ENCODE peak calls at places on chromosomes 7 and 10, in nine cellular contexts. Q is HCT116; C is heart left ventricle; K is sigmoid colon; U is GM12878; A is CD8-positive, alpha-beta T cell; M is epithelial cell of esophagus; X is GM20000; I is lower leg skin. H is an unnamed sample.

GRCh38 chr10:24901686-24902399 is 50.6 kb downstream of the PRTFDC1 start:
- DNase-seq in Q (peak; percentile 92), C (peak; percentile 33), K (no peak), U (peak; percentile 43), A (no peak), M (peak; percentile 93), X (peak; percentile 16), I (no peak), H (no peak)

GRCh38 chr10:70271996-70272924 is 11.5 kb downstream of the NPFFR1 start:
- DNase-seq in Q (no peak), C (peak; percentile 27), K (no peak), U (no peak), A (no peak), M (no peak), X (no peak), I (no peak), H (peak; percentile 73)

GRCh38 chr7:151406051-151406875 is 3.6 kb downstream of the WDR86 start:
- DNase-seq in Q (no peak), C (no peak), K (peak; percentile 53), U (no peak), A (no peak), M (no peak), X (no peak), I (no peak), H (no peak)

GRCh38 chr7:1359681-1360485 is 99.4 kb downstream of the MICALL2 start:
- DNase-seq in Q (no peak), C (no peak), K (peak; percentile 48), U (no peak), A (no peak), M (no peak), X (no peak), I (no peak), H (no peak)

GRCh38 chr10:42941245-42941644 is 135.6 kb upstream of the RET start:
- DNase-seq in Q (no peak), C (no peak), K (peak; percentile 25), U (no peak), A (no peak), M (no peak), X (no peak), I (peak; percentile 56), H (no peak)

GRCh38 chr7:18087687-18088078 is 60.0 kb upstream of the PRPS1L1 start:
- DNase-seq in Q (no peak), C (no peak), K (no peak), U (no peak), A (no peak), M (no peak), X (no peak), I (no peak), H (no peak)

GRCh38 chr7:150307129-150307528 is 16.0 kb upstream of the LRRC61 start:
- DNase-seq in Q (no peak), C (no peak), K (no peak), U (no peak), A (no peak), M (no peak), X (no peak), I (no peak), H (no peak)

GRCh38 chr7:29970158-29970557 is 19.4 kb downstream of the SCRN1 start:
- DNase-seq in Q (no peak), C (no peak), K (no peak), U (no peak), A (no peak), M (peak; percentile 9), X (no peak), I (no peak), H (no peak)

GRCh38 chr7:153457796-153458195 is 594.4 kb upstream of the DPP6 start:
- DNase-seq in Q (no peak), C (no peak), K (no peak), U (no peak), A (no peak), M (no peak), X (no peak), I (no peak), H (no peak)

GRCh38 chr10:4334853-4335252 is 491.2 kb upstream of the AKR1E2 start:
- DNase-seq in Q (no peak), C (no peak), K (no peak), U (no peak), A (no peak), M (no peak), X (no peak), I (no peak), H (no peak)

GRCh38 chr7:27746978-27747377 is 7.0 kb downstream of the TAX1BP1 start:
- DNase-seq in Q (no peak), C (no peak), K (no peak), U (no peak), A (no peak), M (no peak), X (no peak), I (no peak), H (no peak)

GRCh38 chr10:117790621-117791020 is 248.1 kb downstream of the EMX2 start:
- DNase-seq in Q (no peak), C (no peak), K (no peak), U (no peak), A (no peak), M (no peak), X (no peak), I (peak; percentile 20), H (no peak)

GRCh38 chr7:134453526-134453925 is 5.4 kb downstream of the AKR1B1 start:
- DNase-seq in Q (no peak), C (no peak), K (no peak), U (no peak), A (no peak), M (no peak), X (no peak), I (no peak), H (no peak)

GRCh38 chr10:123433539-123433938 is 232.6 kb upstream of the GPR26 start:
- DNase-seq in Q (no peak), C (no peak), K (no peak), U (no peak), A (no peak), M (no peak), X (no peak), I (no peak), H (no peak)

GRCh38 chr10:124637746-124638145 is 106.4 kb downstream of the FAM53B start:
- DNase-seq in Q (no peak), C (no peak), K (no peak), U (no peak), A (no peak), M (no peak), X (no peak), I (no peak), H (no peak)

GRCh38 chr10:124639646-124640045 is 104.5 kb downstream of the FAM53B start:
- DNase-seq in Q (no peak), C (no peak), K (no peak), U (no peak), A (no peak), M (no peak), X (no peak), I (no peak), H (no peak)

GRCh38 chr10:124637091-124637700 is 107.0 kb downstream of the FAM53B start:
- DNase-seq in Q (no peak), C (no peak), K (no peak), U (no peak), A (no peak), M (no peak), X (no peak), I (no peak), H (no peak)

GRCh38 chr10:124639206-124639605 is 105.0 kb downstream of the FAM53B start:
- DNase-seq in Q (no peak), C (no peak), K (no peak), U (no peak), A (no peak), M (no peak), X (no peak), I (no peak), H (no peak)

GRCh38 chr10:124636271-124636993 is 107.7 kb downstream of the FAM53B start:
- DNase-seq in Q (no peak), C (no peak), K (no peak), U (no peak), A (no peak), M (no peak), X (no peak), I (no peak), H (no peak)
- TF ChIP-seq CTCF in Q (peak; percentile 17), C (no peak), K (no peak), U (no peak), A (peak; percentile 48), M (no peak), X (no peak), I (no peak), H (no peak)

GRCh38 chr10:116766241-116767198 is 24.2 kb upstream of the HSPA12A start:
- DNase-seq in Q (no peak), C (no peak), K (peak; percentile 60), U (no peak), A (no peak), M (no peak), X (no peak), I (no peak), H (no peak)
- TF ChIP-seq CTCF in Q (peak; percentile 21), C (no peak), K (no peak), U (no peak), A (no peak), M (no peak), X (no peak), I (no peak), H (no peak)

DNA sequence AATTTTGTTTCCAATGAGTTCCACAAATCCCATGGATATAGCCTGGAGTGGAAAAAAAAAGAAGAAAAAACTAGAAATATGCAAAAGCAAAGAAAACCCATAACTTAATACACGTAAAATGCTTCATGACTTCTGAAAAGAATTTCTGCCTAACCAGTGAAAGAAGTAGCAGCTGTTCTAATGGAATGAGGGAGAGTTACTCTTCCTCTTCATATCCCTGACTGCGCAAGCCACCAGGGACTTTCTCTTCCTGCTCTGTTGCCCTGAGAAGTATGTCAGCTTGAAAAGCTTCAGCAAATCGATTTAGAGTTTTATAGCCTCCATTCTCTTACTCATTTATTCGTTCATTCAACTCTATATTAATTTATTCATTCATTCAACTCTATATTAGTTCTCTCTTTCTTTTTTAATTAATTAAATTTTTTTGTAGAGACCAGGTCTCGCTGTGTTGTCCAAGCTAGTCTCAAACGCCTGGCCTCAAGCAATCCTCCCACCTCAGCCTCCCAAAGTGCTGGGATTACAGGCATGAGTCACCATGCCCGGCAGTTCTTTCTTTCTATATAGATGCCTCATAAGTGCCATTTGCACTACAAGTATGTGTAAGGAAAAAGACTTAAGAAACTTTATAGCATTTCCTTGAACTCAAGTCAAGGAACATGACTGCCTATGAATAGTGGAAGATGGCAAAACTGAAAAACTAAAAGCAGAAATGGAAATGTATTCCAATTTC is 447.4 kb upstream of the NRP1 start:
- DNase-seq in Q (no peak), C (no peak), K (no peak), U (no peak), A (no peak), M (no peak), X (no peak), I (no peak), H (no peak)
- TF ChIP-seq CTCF in Q (no peak), C (no peak), K (no peak), U (no peak), A (no peak), M (no peak), X (no peak), I (no peak), H (no peak)

GRCh38 chr10:110141185-110141584 is 66.2 kb upstream of the MXI1 start:
- DNase-seq in Q (no peak), C (no peak), K (no peak), U (no peak), A (no peak), M (peak; percentile 62), X (no peak), I (no peak), H (no peak)
- TF ChIP-seq CTCF in Q (no peak), C (no peak), K (no peak), U (no peak), A (no peak), M (no peak), X (no peak), I (no peak), H (no peak)

GRCh38 chr7:46360811-46361210 is 439.7 kb upstream of the IGFBP3 start:
- DNase-seq in Q (no peak), C (no peak), K (no peak), U (no peak), A (no peak), M (no peak), X (no peak), I (no peak), H (no peak)
- TF ChIP-seq CTCF in Q (no peak), C (no peak), K (no peak), U (no peak), A (no peak), M (no peak), X (no peak), I (no peak), H (no peak)

H was measured in right atrium auricular region.